ENCODE peak calls at places on chromosomes 7 and 10, in four cellular contexts. M, T, L and C are unnamed samples.

GRCh38 chr10:71973777-71974488 is 9.7 kb downstream of the CHST3 start:
- DNase-seq in M (no peak), T (no peak), L (no peak), C (no peak)

GRCh38 chr7:96306385-96307125 is 15.3 kb downstream of the SLC25A13 start:
- DNase-seq in M (no peak), T (no peak), L (no peak), C (no peak)

GRCh38 chr7:79982151-79982770 is 152.4 kb upstream of the GNAI1 start:
- DNase-seq in M (peak), T (peak), L (no peak), C (no peak)

GRCh38 chr7:153447021-153447420 is 605.2 kb upstream of the DPP6 start:
- DNase-seq in M (no peak), T (no peak), L (no peak), C (no peak)

GRCh38 chr7:101662447-101662998 is 33.4 kb upstream of the MYL10 start:
- DNase-seq in M (no peak), T (no peak), L (no peak), C (peak)

GRCh38 chr7:149780636-149781419 is 7.4 kb upstream of the ZNF467 start:
- DNase-seq in M (no peak), T (no peak), L (no peak), C (no peak)

GRCh38 chr10:67476201-67476600 is 219.8 kb downstream of the CTNNA3 start:
- DNase-seq in M (no peak), T (no peak), L (no peak), C (no peak)

GRCh38 chr10:50432610-50433009 is 181.3 kb upstream of the ASAH2 start:
- DNase-seq in M (no peak), T (no peak), L (no peak), C (peak)

GRCh38 chr7:157278791-157279678 is 57.8 kb upstream of the DNAJB6 start:
- DNase-seq in M (no peak), T (no peak), L (peak), C (no peak)

GRCh38 chr7:74141705-74142104 is 32.5 kb upstream of the EIF4H start:
- DNase-seq in M (no peak), T (peak), L (no peak), C (no peak)

DNA sequence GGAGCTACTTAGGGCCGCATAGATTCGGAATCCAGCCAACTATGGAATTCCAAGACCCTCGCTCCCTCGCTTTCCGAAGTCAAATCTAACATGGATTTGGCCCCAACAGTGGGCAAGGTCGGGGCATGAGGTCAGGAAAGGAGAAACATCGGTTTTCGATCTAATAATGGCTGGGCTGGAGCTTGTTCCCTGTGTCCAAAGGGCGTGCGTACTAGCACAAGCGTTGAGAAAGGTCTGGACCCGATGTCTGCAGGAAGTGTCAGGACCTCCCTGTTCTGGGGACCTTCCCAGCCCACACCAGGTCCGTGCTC is 5.0 kb downstream of the FEZF1 start:
- DNase-seq in M (no peak), T (no peak), L (no peak), C (no peak)
- H3K4me3 ChIP-seq in M (no peak), T (no peak), L (no peak), C (no peak)

DNA sequence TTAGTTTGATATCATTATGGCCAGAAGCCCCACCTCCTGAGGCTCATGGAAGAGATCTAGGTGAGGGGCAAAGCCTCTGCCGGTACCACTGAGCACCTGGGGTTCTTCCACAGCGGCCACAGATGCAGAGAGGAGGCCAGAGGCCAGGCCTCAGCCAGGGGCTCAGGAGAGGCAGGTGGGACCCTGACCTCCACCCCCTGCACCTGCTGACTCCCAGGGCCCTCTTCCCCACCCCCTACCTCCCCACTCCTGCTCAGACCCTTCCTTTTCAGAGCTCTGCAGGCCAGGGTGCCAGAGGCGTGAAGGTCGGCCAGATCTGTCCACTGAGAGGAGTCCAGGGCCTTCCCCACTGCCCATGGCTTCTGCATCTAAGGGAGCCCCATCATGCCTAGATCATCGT is 178.7 kb upstream of the PPP2R2D start:
- DNase-seq in M (no peak), T (no peak), L (no peak), C (no peak)
- TF ChIP-seq CTCF in M (no peak), T (no peak), L (no peak), C (no peak)

GRCh38 chr7:2530076-2530967 is 10.7 kb downstream of the LFNG start:
- DNase-seq in M (no peak), T (no peak), L (no peak), C (no peak)

GRCh38 chr7:2526659-2527504 is 7.3 kb downstream of the LFNG start:
- DNase-seq in M (no peak), T (no peak), L (no peak), C (no peak)

GRCh38 chr7:2527505-2528464 is 8.2 kb downstream of the LFNG start:
- DNase-seq in M (peak), T (no peak), L (no peak), C (no peak)

GRCh38 chr7:2528481-2529095 is 9.0 kb downstream of the LFNG start:
- DNase-seq in M (no peak), T (no peak), L (no peak), C (no peak)

GRCh38 chr7:2529161-2530075 is 9.8 kb downstream of the LFNG start:
- DNase-seq in M (no peak), T (peak), L (no peak), C (no peak)
- H3K4me3 ChIP-seq in M (no peak), T (no peak), L (no peak), C (no peak)

GRCh38 chr10:3887885-3888476 is 103.0 kb upstream of the KLF6 start:
- DNase-seq in M (peak), T (peak), L (no peak), C (no peak)
- TF ChIP-seq CTCF in M (no peak), T (no peak), L (no peak), C (no peak)

GRCh38 chr7:116505278-116505677 is 5.7 kb downstream of the CAV2 start:
- DNase-seq in M (no peak), T (no peak), L (no peak), C (no peak)

GRCh38 chr7:116502201-116503096 is 2.9 kb downstream of the CAV2 start:
- DNase-seq in M (no peak), T (peak), L (no peak), C (no peak)

GRCh38 chr7:116501425-116502167 is 2.1 kb downstream of the CAV2 start:
- DNase-seq in M (peak), T (peak), L (no peak), C (no peak)

GRCh38 chr7:116505823-116506222 is 6.3 kb downstream of the CAV2 start:
- DNase-seq in M (no peak), T (no peak), L (no peak), C (no peak)

DNA sequence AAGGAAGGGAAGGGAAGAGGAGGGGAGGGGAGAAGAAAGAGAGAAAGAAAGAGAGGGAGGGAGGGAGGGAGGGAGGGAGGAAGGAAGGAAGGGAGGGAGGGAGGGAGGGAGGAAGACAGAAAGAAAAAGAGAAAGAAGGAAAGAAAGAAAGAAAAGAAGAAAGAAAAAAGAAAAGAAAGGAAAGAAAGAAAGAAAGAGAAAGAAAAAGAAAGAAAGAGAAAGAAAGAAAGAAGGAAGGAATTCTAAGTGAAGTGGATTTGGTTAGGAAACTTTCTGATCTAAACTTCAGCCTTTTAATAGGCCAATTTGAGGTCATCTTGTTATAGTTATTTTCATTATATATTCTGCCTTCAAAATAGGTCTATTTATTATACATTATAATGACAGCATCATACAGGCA is 4.3 kb downstream of the CAV2 start:
- DNase-seq in M (no peak), T (no peak), L (no peak), C (no peak)
- H3K4me3 ChIP-seq in M (no peak), T (no peak), L (no peak), C (no peak)

GRCh38 chr7:1844336-1844955 is 174.4 kb downstream of the ELFN1 start:
- DNase-seq in M (no peak), T (no peak), L (peak), C (no peak)
- TF ChIP-seq CTCF in M (peak), T (no peak), L (no peak), C (no peak)

GRCh38 chr10:443459-443858 is 246.0 kb downstream of the DIP2C start:
- DNase-seq in M (no peak), T (no peak), L (no peak), C (no peak)

GRCh38 chr10:440127-440526 is 249.3 kb downstream of the DIP2C start:
- DNase-seq in M (no peak), T (no peak), L (no peak), C (no peak)

GRCh38 chr10:436911-437665 is 252.4 kb downstream of the DIP2C start:
- DNase-seq in M (no peak), T (no peak), L (no peak), C (peak)

GRCh38 chr10:437698-438490 is 251.6 kb downstream of the DIP2C start:
- DNase-seq in M (no peak), T (no peak), L (no peak), C (no peak)

GRCh38 chr10:442209-442608 is 247.3 kb downstream of the DIP2C start:
- DNase-seq in M (no peak), T (no peak), L (no peak), C (no peak)
- H3K4me3 ChIP-seq in M (no peak), T (no peak), L (no peak), C (no peak)